ENCODE peak calls at places on chromosomes 12 and 14, in four cellular contexts. E, X, Z and C are unnamed samples.

GRCh38 chr14:73277376-73277775 is 40.1 kb downstream of the PAPLN start:
- DNase-seq in Z (no peak), E (no peak), X (no peak), C (no peak)

GRCh38 chr14:21924479-21924878 is 250.9 kb upstream of the OR4E1 start:
- DNase-seq in Z (no peak), X (no peak), E (no peak), C (no peak)

GRCh38 chr12:68102163-68102562 is 57.4 kb downstream of the IFNG start:
- DNase-seq in Z (no peak), E (no peak), X (no peak), C (no peak)

GRCh38 chr14:63438065-63438757 is 105.0 kb downstream of the PPP2R5E start:
- DNase-seq in X (peak; percentile 57), E (no peak), Z (no peak), C (no peak)

GRCh38 chr14:40362856-40363255 is 930.6 kb upstream of the FBXO33 start:
- DNase-seq in X (no peak), Z (no peak), E (no peak), C (no peak)

GRCh38 chr12:47935196-47935595 is 28.2 kb upstream of the TMEM106C start:
- DNase-seq in E (no peak), Z (peak; percentile 81), X (peak; percentile 64), C (peak; percentile 78)

GRCh38 chr14:105857223-105857815 is 330.9 kb downstream of the TMEM121 start:
- DNase-seq in X (no peak), Z (peak; percentile 72), E (no peak), C (no peak)

GRCh38 chr12:226401-226800 is 12.4 kb upstream of the SLC6A12 start:
- DNase-seq in X (no peak), E (no peak), Z (peak; percentile 45), C (no peak)

GRCh38 chr12:68855111-68855510 is 47.1 kb downstream of the MDM2 start:
- DNase-seq in E (no peak), Z (no peak), X (no peak), C (no peak)

GRCh38 chr12:110371408-110372055 is 32.0 kb downstream of the ANAPC7 start:
- DNase-seq in E (peak; percentile 18), Z (no peak), X (no peak), C (no peak)

GRCh38 chr12:1912580-1913376 is 5.7 kb downstream of the CACNA2D4 start:
- DNase-seq in X (no peak), Z (no peak), E (no peak), C (no peak)

GRCh38 chr14:54772451-54772881 is 130.2 kb downstream of the GCH1 start:
- DNase-seq in X (no peak), E (no peak), Z (no peak), C (no peak)

GRCh38 chr12:108017658-108018057 is 111.4 kb upstream of the WSCD2 start:
- DNase-seq in Z (no peak), E (no peak), X (no peak), C (no peak)

GRCh38 chr14:39217214-39217879 is 16.4 kb upstream of the MIA2 start:
- DNase-seq in E (no peak), X (no peak), Z (no peak), C (no peak)

GRCh38 chr12:113862570-113863454 is 103.3 kb downstream of the RBM19 start:
- DNase-seq in Z (no peak), E (no peak), X (no peak), C (no peak)

GRCh38 chr12:22626429-22626828 is 1.5 kb downstream of the ETNK1 start:
- DNase-seq in X (no peak), E (no peak), Z (no peak), C (no peak)

GRCh38 chr12:114933428-114934160 is 249.6 kb upstream of the TBX3 start:
- DNase-seq in E (no peak), X (no peak), Z (no peak), C (no peak)

GRCh38 chr12:53972152-53972702 is 699 bp upstream of the HOXC11 start:
- DNase-seq in E (no peak), Z (no peak), X (no peak), C (no peak)

GRCh38 chr12:62763827-62764226 is 171.1 kb downstream of the PPM1H start:
- DNase-seq in E (no peak), Z (no peak), X (no peak), C (no peak)

GRCh38 chr14:72479471-72479931 is 414.4 kb downstream of the DPF3 start:
- DNase-seq in X (no peak), E (no peak), Z (no peak), C (no peak)

GRCh38 chr14:21197418-21198205 is 41.7 kb upstream of the OR5AU1 start:
- DNase-seq in E (no peak), X (no peak), Z (no peak), C (no peak)

GRCh38 chr12:66092559-66093269 is 37.8 kb downstream of the LLPH start:
- DNase-seq in E (no peak), X (no peak), Z (no peak), C (no peak)

GRCh38 chr14:58690801-58691516 is 53.2 kb downstream of the DACT1 start:
- DNase-seq in Z (no peak), E (peak; percentile 79), X (no peak), C (no peak)

GRCh38 chr14:74571901-74572828 is 39.9 kb downstream of the LTBP2 start:
- DNase-seq in Z (peak; percentile 85), E (no peak), X (no peak), C (no peak)

GRCh38 chr12:55842681-55843429 is at the start of gene MMP19:
- DNase-seq in X (no peak), Z (no peak), E (no peak), C (no peak)

GRCh38 chr14:38012056-38012455 is 195.6 kb upstream of the SSTR1 start:
- DNase-seq in Z (no peak), E (no peak), X (no peak), C (no peak)

GRCh38 chr12:132237772-132238486 is 91.5 kb downstream of the GALNT9 start:
- DNase-seq in X (no peak), Z (peak; percentile 75), E (no peak), C (peak; percentile 53)

GRCh38 chr12:47102406-47102805 is 22.6 kb upstream of the AMIGO2 start:
- DNase-seq in X (no peak), E (no peak), Z (no peak), C (no peak)

GRCh38 chr12:130632582-130633174 is 83.4 kb downstream of the RIMBP2 start:
- DNase-seq in E (peak; percentile 95), Z (peak; percentile 23), X (no peak), C (no peak)

GRCh38 chr12:77130193-77130592 is 64.8 kb upstream of the E2F7 start:
- DNase-seq in Z (no peak), E (no peak), X (no peak), C (no peak)

GRCh38 chr12:70670948-70671347 is 33.7 kb upstream of the PTPRB start:
- DNase-seq in Z (no peak), E (no peak), X (no peak), C (no peak)

GRCh38 chr12:15274561-15274967 is 47.7 kb upstream of the PTPRO start:
- DNase-seq in Z (no peak), E (no peak), X (no peak), C (no peak)

GRCh38 chr12:48045061-48045846 is 41.0 kb upstream of the COL2A1 start:
- DNase-seq in Z (no peak), E (no peak), X (no peak), C (no peak)

GRCh38 chr12:47746523-47746922 is 12.2 kb downstream of the RAPGEF3 start:
- DNase-seq in X (no peak), E (no peak), Z (no peak), C (no peak)

GRCh38 chr12:29743072-29743471 is 40.7 kb downstream of the TMTC1 start:
- DNase-seq in Z (no peak), X (no peak), E (no peak), C (no peak)